ENCODE peak calls at places on chromosomes 4 and X, in four cellular contexts. D, I, M and B are unnamed samples.

GRCh38 chr4:54482529-54482961 is 175.2 kb upstream of the KIT start:
- DNase-seq in D (peak), I (no peak), M (no peak), B (no peak)

GRCh38 chr4:24416293-24416692 is 168.1 kb downstream of the DHX15 start:
- DNase-seq in M (no peak), D (no peak), I (no peak), B (no peak)

GRCh38 chrX:155871934-155872333 is 9.2 kb upstream of the VAMP7 start:
- DNase-seq in D (no peak), I (no peak), M (no peak), B (no peak)

GRCh38 chr4:137283737-137284136 is 248.6 kb downstream of the PCDH18 start:
- DNase-seq in D (no peak), I (no peak), M (no peak), B (peak)

GRCh38 chr4:94917146-94917545 is 159.4 kb downstream of the BMPR1B start:
- DNase-seq in M (no peak), D (no peak), I (no peak), B (no peak)

GRCh38 chrX:118973389-118974087 is 880 bp upstream of the LONRF3 start:
- DNase-seq in I (no peak), D (no peak), M (no peak), B (no peak)

GRCh38 chr4:86498560-86499166 is 95.5 kb upstream of the PTPN13 start:
- DNase-seq in D (peak), I (peak), M (peak), B (peak)

GRCh38 chr4:6556263-6556662 is 18.7 kb upstream of the MAN2B2 start:
- DNase-seq in I (no peak), D (no peak), M (no peak), B (no peak)

GRCh38 chr4:94447754-94448411 is 3.9 kb upstream of the PDLIM5 start:
- DNase-seq in I (no peak), D (no peak), M (no peak), B (no peak)

GRCh38 chr4:153556441-153556815 is 90.3 kb downstream of the TMEM131L start:
- DNase-seq in I (no peak), M (no peak), D (no peak), B (no peak)

GRCh38 chr4:160352637-160353036 is 1249.8 kb downstream of the RAPGEF2 start:
- DNase-seq in M (no peak), D (no peak), I (no peak), B (no peak)

GRCh38 chrX:70247252-70247651 is 12.8 kb downstream of the P2RY4 start:
- DNase-seq in I (no peak), D (no peak), M (no peak), B (no peak)

GRCh38 chr4:86972997-86973396 is 38.2 kb downstream of the AFF1 start:
- DNase-seq in M (no peak), I (peak), D (no peak), B (peak)

GRCh38 chr4:128249787-128250668 is 37.6 kb downstream of the PGRMC2 start:
- DNase-seq in D (no peak), M (no peak), I (no peak), B (no peak)

GRCh38 chrX:140318306-140318705 is 186.6 kb downstream of the SOX3 start:
- DNase-seq in M (no peak), I (no peak), D (no peak), B (peak)

GRCh38 chrX:29851971-29852605 is 363.3 kb upstream of the MAGEB2 start:
- DNase-seq in M (no peak), D (no peak), I (no peak), B (no peak)

GRCh38 chrX:143437439-143437838 is 79.8 kb downstream of the SPANXN3 start:
- DNase-seq in D (no peak), M (no peak), I (no peak), B (peak)

GRCh38 chrX:54785901-54786300 is 12.2 kb downstream of the ITIH6 start:
- DNase-seq in D (no peak), I (peak), M (no peak), B (no peak)

GRCh38 chrX:48794993-48795501 is 6.8 kb upstream of the HDAC6 start:
- DNase-seq in M (peak), I (peak), D (peak), B (peak)

DNA sequence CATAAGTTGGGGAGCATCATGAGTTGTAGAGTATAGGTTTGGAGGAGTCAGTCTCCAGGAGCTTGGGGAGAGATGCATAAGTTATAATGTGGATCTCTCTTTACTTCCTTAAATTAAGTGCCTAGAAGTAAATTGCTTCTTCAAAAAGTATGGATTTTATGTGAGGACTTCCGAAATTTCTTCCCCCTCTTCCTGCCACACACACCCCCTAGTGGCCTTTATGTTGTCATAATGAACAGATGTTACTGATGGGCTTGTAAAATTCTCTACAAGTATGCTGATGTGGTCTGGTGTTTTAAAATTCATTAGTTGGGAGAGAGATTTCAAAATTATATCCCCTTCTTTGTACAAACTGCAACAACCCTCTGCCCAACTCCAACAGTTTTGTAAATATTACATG is 2.3 kb upstream of the METTL14 start:
- DNase-seq in D (no peak), M (peak), I (no peak), B (peak)
- TF ChIP-seq CTCF in D (peak), M (peak), I (peak), B (peak)

DNA sequence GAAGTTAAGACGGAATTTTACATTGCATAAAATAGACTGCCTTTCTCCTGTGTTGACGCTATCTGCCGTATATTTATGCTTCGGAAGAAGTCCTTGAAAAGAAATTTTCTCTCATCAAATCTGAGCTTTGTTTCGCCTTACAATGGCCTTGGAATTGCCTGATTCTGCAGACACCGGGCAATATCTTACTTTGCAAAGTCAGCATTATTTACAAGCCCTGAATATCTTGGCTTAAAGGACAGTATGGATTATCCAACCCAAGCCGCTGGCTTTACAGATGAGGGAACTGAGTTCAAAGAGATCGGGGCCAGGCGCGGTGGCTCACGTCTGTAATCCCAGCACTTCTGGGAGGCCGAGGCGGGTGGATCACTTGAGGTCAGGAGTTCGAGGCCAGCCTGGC is 1.1 kb upstream of the MANBA start:
- DNase-seq in M (no peak), I (peak), D (no peak), B (no peak)
- H3K27ac ChIP-seq in M (no peak), I (peak), D (no peak), B (no peak)

DNA sequence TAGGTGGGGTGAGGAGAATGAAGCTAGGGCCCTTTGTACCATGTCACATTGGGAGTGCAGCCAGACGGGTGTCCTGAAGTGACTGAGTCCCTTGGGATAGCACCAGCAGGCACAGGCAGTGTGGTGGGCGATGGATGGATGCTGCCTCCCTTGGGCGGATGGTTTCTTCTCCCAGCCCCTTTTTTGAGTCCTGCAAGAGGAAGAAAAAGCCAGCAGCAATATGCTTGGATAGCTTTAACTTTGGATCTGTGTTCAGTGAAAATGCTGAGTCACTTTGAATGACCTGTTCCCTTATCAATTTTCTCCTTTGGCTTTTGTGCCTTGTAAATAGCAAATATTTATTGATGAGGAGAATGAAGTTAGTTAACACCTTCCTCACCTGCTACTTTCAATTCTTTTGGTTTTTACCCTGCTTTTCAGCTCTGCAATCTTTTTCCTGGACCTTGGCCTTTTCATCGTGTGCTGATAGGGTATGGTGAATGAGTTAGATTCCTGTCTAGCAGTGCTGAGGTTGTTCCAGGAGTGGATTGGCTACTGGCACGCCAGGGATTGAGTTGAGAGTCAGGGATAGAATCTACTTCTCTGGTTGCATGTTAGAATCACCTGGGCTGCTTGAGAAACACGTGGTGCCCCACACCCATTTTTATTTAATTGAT is 10.2 kb downstream of the DCUN1D4 start:
- DNase-seq in D (no peak), I (no peak), M (no peak), B (no peak)
- TF ChIP-seq CTCF in D (no peak), I (no peak), M (no peak), B (no peak)

GRCh38 chrX:13694359-13694758 is 5.4 kb downstream of the RAB9A start:
- DNase-seq in I (no peak), D (no peak), M (no peak), B (no peak)
- H3K27ac ChIP-seq in I (no peak), D (no peak), M (no peak), B (no peak)